ENCODE peak calls at places on chromosome X, in six cellular contexts. G is H9, M is mesenchymal stem cell, B is IMR-90, R is mesendoderm, N is H1. W is an unnamed sample.

GRCh38 chrX:34918856-34919255 is 23.7 kb upstream of the FAM47B start:
- DNase-seq in N (no peak), R (peak; percentile 71), G (peak; percentile 50), B (peak; percentile 75), M (peak; percentile 67), W (peak; percentile 11)

GRCh38 chrX:17608898-17609297 is 128.4 kb upstream of the SCML1 start:
- DNase-seq in R (no peak), N (no peak), B (no peak), G (no peak), M (no peak), W (no peak)

GRCh38 chrX:110414679-110415439 is 56.2 kb downstream of the RTL9 start:
- DNase-seq in R (no peak), M (peak; percentile 48), G (no peak), N (no peak), B (peak; percentile 77), W (no peak)

GRCh38 chrX:10085223-10085622 is 71.6 kb upstream of the CLCN4 start:
- DNase-seq in R (peak; percentile 30), M (no peak), N (no peak), B (no peak), G (no peak), W (no peak)

GRCh38 chrX:13899607-13900006 is 82.7 kb upstream of the GPM6B start:
- DNase-seq in M (peak; percentile 30), G (no peak), R (peak; percentile 34), B (peak; percentile 97), N (no peak), W (no peak)

GRCh38 chrX:120790118-120790517 is 85.5 kb downstream of the CT47B1 start:
- DNase-seq in B (peak; percentile 71), N (no peak), G (peak; percentile 27), M (peak; percentile 51), R (peak; percentile 63), W (peak; percentile 50)

GRCh38 chrX:153885968-153886903 is at the start of gene L1CAM:
- DNase-seq in R (peak; percentile 60), G (peak; percentile 58), N (no peak), B (no peak), M (no peak), W (no peak)

GRCh38 chrX:7120578-7121219 is 26.8 kb upstream of the STS start:
- DNase-seq in G (no peak), R (no peak), N (no peak), B (peak; percentile 58), M (peak; percentile 69), W (no peak)

GRCh38 chrX:42414057-42414456 is 363.9 kb downstream of the PPP1R2C start:
- DNase-seq in N (no peak), G (no peak), B (no peak), M (no peak), R (no peak), W (no peak)

GRCh38 chrX:110086916-110087484 is 84.1 kb downstream of the TMEM164 start:
- DNase-seq in R (peak; percentile 58), N (no peak), B (peak; percentile 96), G (no peak), M (peak; percentile 97), W (no peak)

GRCh38 chrX:468979-469378 is 82.3 kb upstream of the PPP2R3B start:
- DNase-seq in R (no peak), B (no peak), M (no peak), N (no peak), G (no peak), W (no peak)
- H2BK15ac ChIP-seq in R (no peak overlapping the region), B (no peak overlapping the region), M (no peak overlapping the region), N (no peak overlapping the region), G (no peak overlapping the region), W (no peak overlapping the region)

DNA sequence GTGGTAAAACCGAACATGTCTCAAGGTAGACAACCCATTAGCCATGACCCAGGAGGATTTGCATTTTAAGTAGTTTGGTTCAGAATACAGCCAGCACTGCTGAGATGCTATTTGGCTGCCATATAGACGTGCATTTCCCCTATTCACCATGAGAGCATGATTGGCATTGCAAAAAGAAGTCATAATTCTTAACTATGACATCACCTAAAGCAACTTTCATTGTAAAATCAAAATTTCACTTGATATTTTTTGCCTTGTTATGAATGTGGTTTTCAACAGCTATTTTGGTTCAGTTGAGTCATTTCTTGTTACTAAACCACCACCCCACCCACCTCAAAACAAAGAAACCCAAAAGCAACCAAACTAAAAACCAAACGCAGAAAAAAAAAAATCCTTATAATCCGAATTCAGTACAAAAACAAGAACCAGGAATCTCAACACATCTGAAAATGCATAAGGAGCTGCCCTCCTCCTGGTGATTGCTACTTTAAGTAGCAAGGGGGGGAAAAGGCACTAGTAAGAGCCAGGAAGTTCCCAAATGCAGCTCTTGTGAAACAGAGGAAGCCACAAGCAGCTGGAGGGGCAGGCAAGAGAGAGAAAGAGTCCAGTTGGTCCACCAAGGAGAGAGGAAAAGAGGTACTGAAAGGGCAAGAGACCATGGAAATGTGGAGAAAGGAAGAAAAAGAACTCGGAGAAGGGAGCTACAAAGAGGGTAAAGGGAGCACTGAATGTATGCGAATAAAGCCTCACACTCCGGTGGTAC is 3.1 kb downstream of the SLITRK4 start:
- DNase-seq in B (no peak), N (no peak), M (peak; percentile 57), G (no peak), R (peak; percentile 25), W (no peak)
- H2BK15ac ChIP-seq in B (no peak overlapping the region), N (no peak overlapping the region), M (no peak overlapping the region), G (no peak overlapping the region), R (no peak overlapping the region), W (no peak overlapping the region)

GRCh38 chrX:8125566-8125965 is 45.5 kb downstream of the VCX2 start:
- DNase-seq in N (no peak), R (no peak), G (no peak), M (no peak), B (no peak), W (no peak)
- H2BK15ac ChIP-seq in N (no peak overlapping the region), R (no peak overlapping the region), G (no peak overlapping the region), M (no peak overlapping the region), B (no peak overlapping the region), W (no peak overlapping the region)

GRCh38 chrX:150607200-150607599 is 38.8 kb downstream of the MTM1 start:
- DNase-seq in G (no peak), N (no peak), R (no peak), B (no peak), M (no peak), W (no peak)

GRCh38 chrX:150615356-150615755 is 46.9 kb downstream of the MTM1 start:
- DNase-seq in R (no peak), G (no peak), B (no peak), N (no peak), M (no peak), W (no peak)

GRCh38 chrX:150610038-150610437 is 41.6 kb downstream of the MTM1 start:
- DNase-seq in G (no peak), R (no peak), B (no peak), M (no peak), N (no peak), W (no peak)

GRCh38 chrX:150605603-150606002 is 37.2 kb downstream of the MTM1 start:
- DNase-seq in B (no peak), N (no peak), G (no peak), R (no peak), M (no peak), W (no peak)

GRCh38 chrX:150610446-150610845 is 42.0 kb downstream of the MTM1 start:
- DNase-seq in B (no peak), R (no peak), G (no peak), N (no peak), M (no peak), W (no peak)
- H2BK15ac ChIP-seq in B (no peak overlapping the region), R (no peak overlapping the region), G (no peak overlapping the region), N (no peak overlapping the region), M (no peak overlapping the region), W (no peak overlapping the region)

GRCh38 chrX:97494756-97495372 is 611.2 kb downstream of the RPA4 start:
- DNase-seq in B (no peak), N (no peak), G (no peak), M (no peak), R (peak; percentile 51), W (no peak)
- H2BK15ac ChIP-seq in B (no peak overlapping the region), N (no peak overlapping the region), G (no peak overlapping the region), M (no peak overlapping the region), R (no peak overlapping the region), W (no peak overlapping the region)

DNA sequence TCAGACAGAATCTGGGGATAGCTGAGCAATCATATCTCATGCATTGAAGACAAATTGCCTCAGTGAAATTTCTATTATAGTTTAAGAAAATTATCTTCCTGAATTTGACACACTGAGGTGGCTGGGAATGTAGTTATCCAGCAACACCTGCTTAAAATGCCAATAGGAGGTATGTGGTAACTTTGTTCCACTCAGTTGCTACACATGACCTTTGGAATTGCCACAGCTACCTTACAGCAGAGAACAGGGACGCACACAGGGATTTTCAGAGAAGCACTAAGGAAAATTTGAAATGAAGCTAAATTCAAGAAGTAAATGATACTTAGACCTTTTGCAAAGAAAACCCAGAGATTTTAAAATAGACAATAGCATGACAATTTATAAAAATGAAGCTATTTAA is 264.6 kb downstream of the IL1RAPL1 start:
- DNase-seq in M (no peak), N (no peak), B (no peak), G (no peak), R (no peak), W (no peak)
- H2BK15ac ChIP-seq in M (no peak overlapping the region), N (no peak overlapping the region), B (no peak overlapping the region), G (no peak overlapping the region), R (no peak overlapping the region), W (no peak overlapping the region)

DNA sequence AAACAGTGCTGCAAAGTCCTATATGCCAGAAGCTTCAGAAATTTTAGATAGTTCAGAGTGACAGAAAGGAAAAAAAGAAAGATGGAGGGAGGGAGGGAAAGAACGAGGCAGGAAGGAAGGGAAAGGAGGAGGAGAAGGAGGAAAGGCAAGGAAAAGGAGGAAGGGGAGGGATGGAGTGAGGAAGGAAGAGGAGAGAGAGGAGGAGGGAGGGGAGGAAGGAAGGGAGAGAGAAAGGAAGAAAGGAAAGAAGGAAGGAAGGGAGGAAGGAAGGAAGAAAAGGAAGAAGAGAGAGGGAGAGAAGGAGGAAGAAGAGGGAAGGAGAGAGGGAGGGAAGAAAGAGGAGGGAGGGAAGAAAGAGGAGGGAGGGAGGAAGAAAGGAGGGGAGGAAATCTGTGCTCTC is 42.4 kb upstream of the FHL1 start:
- DNase-seq in G (no peak), M (no peak), R (no peak), B (no peak), N (no peak), W (no peak)
- H2BK15ac ChIP-seq in G (no peak overlapping the region), M (no peak overlapping the region), R (no peak overlapping the region), B (no peak overlapping the region), N (no peak overlapping the region), W (no peak overlapping the region)

GRCh38 chrX:19670854-19671620 is 155.7 kb upstream of the MAP3K15 start:
- DNase-seq in N (no peak), R (peak; percentile 82), G (peak; percentile 27), B (peak; percentile 79), M (peak; percentile 87), W (peak; percentile 11)

GRCh38 chrX:19672211-19672814 is 157.0 kb upstream of the MAP3K15 start:
- DNase-seq in N (no peak), R (no peak), M (no peak), G (no peak), B (no peak), W (no peak)

GRCh38 chrX:19674041-19674769 is 158.9 kb upstream of the MAP3K15 start:
- DNase-seq in B (no peak), M (no peak), G (no peak), R (no peak), N (no peak), W (no peak)

GRCh38 chrX:19670321-19670750 is 155.0 kb upstream of the MAP3K15 start:
- DNase-seq in R (no peak), G (no peak), B (peak; percentile 38), N (no peak), M (peak; percentile 76), W (no peak)

GRCh38 chrX:19673334-19674040 is 158.2 kb upstream of the MAP3K15 start:
- DNase-seq in G (no peak), B (peak; percentile 95), R (peak; percentile 60), M (peak; percentile 91), N (no peak), W (no peak)
- H2BK15ac ChIP-seq in G (no peak overlapping the region), B (peak overlapping the region; percentile 20), R (no peak overlapping the region), M (peak overlapping the region; percentile 97), N (no peak overlapping the region), W (no peak overlapping the region)